ENCODE peak calls at places on chromosomes 1 and 21, in six cellular contexts. X is astrocyte of the spinal cord, E is fibroblast of lung, Q is cardiac fibroblast, D is tibial artery, R is heart left ventricle. U is an unnamed sample.

GRCh38 chr21:21188513-21189188 is 190.4 kb downstream of the NCAM2 start:
- DNase-seq in X (peak; percentile 43), E (no peak), Q (peak; percentile 16), D (no peak), R (no peak), U (no peak)

GRCh38 chr1:47677241-47677940 is 239.5 kb downstream of the FOXD2 start:
- DNase-seq in X (no peak), E (no peak), Q (no peak), D (no peak), R (no peak), U (no peak)

GRCh38 chr21:21067375-21067774 is 69.2 kb downstream of the NCAM2 start:
- DNase-seq in X (no peak), E (no peak), Q (no peak), D (no peak), R (no peak), U (no peak)

GRCh38 chr1:150875197-150876110 is 945 bp downstream of the ARNT start:
- DNase-seq in X (peak; percentile 26), E (peak; percentile 26), Q (peak; percentile 50), D (no peak), R (no peak), U (no peak)

GRCh38 chr1:53518775-53519174 is 59.6 kb downstream of the DMRTB1 start:
- DNase-seq in X (no peak), E (no peak), Q (no peak), D (no peak), R (no peak), U (no peak)

GRCh38 chr1:78619029-78619428 is 1.2 kb upstream of the IFI44L start:
- DNase-seq in X (no peak), E (no peak), Q (no peak), D (no peak), R (no peak), U (no peak)

GRCh38 chr1:232218955-232219865 is 410.7 kb downstream of the SIPA1L2 start:
- DNase-seq in X (no peak), E (no peak), Q (no peak), D (no peak), R (peak; percentile 66), U (no peak)

GRCh38 chr1:116950497-116951174 is 40.9 kb downstream of the PTGFRN start:
- DNase-seq in X (peak; percentile 26), E (no peak), Q (peak; percentile 80), D (no peak), R (no peak), U (no peak)

GRCh38 chr1:155295183-155295941 is 5.9 kb downstream of the PKLR start:
- DNase-seq in X (no peak), E (no peak), Q (no peak), D (no peak), R (no peak), U (no peak)

GRCh38 chr1:3274972-3275371 is 179.5 kb upstream of the ARHGEF16 start:
- DNase-seq in X (no peak), E (no peak), Q (no peak), D (no peak), R (no peak), U (no peak)

GRCh38 chr21:43985690-43986251 is 26.3 kb upstream of the TRAPPC10 start:
- DNase-seq in X (no peak), E (no peak), Q (no peak), D (no peak), R (no peak), U (no peak)

GRCh38 chr1:201692307-201693018 is 136.5 kb upstream of the IPO9 start:
- DNase-seq in X (no peak), E (no peak), Q (no peak), D (no peak), R (no peak), U (no peak)

GRCh38 chr1:22089134-22089571 is 36.6 kb downstream of the CDC42 start:
- DNase-seq in X (no peak), E (no peak), Q (no peak), D (no peak), R (no peak), U (no peak)

GRCh38 chr1:45221716-45222115 is 15.3 kb upstream of the ZSWIM5 start:
- DNase-seq in X (peak; percentile 35), E (no peak), Q (no peak), D (no peak), R (no peak), U (no peak)

GRCh38 chr1:150213170-150214098 is 22.5 kb downstream of the ANP32E start:
- DNase-seq in X (peak; percentile 93), E (peak; percentile 95), Q (peak; percentile 96), D (peak; percentile 97), R (peak; percentile 98), U (peak; percentile 82)

GRCh38 chr1:228478326-228478725 is 8.9 kb upstream of the RNF187 start:
- DNase-seq in X (no peak), E (no peak), Q (no peak), D (no peak), R (no peak), U (no peak)

GRCh38 chr1:29649375-29650040 is 413.2 kb downstream of the PTPRU start:
- DNase-seq in X (no peak), E (no peak), Q (no peak), D (peak; percentile 20), R (no peak), U (no peak)

GRCh38 chr1:155015527-155016230 is 13.1 kb downstream of the ZBTB7B start:
- DNase-seq in X (no peak), E (no peak), Q (no peak), D (no peak), R (no peak), U (no peak)

GRCh38 chr1:100734716-100735115 is 15.2 kb downstream of the VCAM1 start:
- DNase-seq in X (peak; percentile 49), E (peak; percentile 88), Q (peak; percentile 81), D (no peak), R (no peak), U (peak; percentile 37)

GRCh38 chr1:58819719-58820118 is 35.9 kb upstream of the JUN start:
- DNase-seq in X (no peak), E (peak; percentile 19), Q (peak; percentile 14), D (no peak), R (no peak), U (no peak)

GRCh38 chr1:42157667-42158066 is 4.5 kb downstream of the GUCA2B start:
- DNase-seq in X (no peak), E (no peak), Q (no peak), D (no peak), R (no peak), U (no peak)

GRCh38 chr1:58290685-58291372 is 255.7 kb downstream of the OMA1 start:
- DNase-seq in X (peak; percentile 24), E (peak; percentile 21), Q (peak; percentile 16), D (no peak), R (peak; percentile 41), U (no peak)

GRCh38 chr1:14543191-14543849 is 55.2 kb upstream of the KAZN start:
- DNase-seq in X (no peak), E (peak; percentile 62), Q (peak; percentile 81), D (no peak), R (no peak), U (no peak)

GRCh38 chr1:152442291-152442690 is 28.2 kb upstream of the CRNN start:
- DNase-seq in X (no peak), E (no peak), Q (peak; percentile 73), D (no peak), R (peak; percentile 45), U (no peak)

GRCh38 chr1:118949317-118949716 is 38.8 kb downstream of the TBX15 start:
- DNase-seq in X (peak; percentile 39), E (peak; percentile 17), Q (peak; percentile 60), D (peak; percentile 84), R (no peak), U (no peak)

GRCh38 chr1:174701565-174701964 is 253.8 kb downstream of the GPR52 start:
- DNase-seq in X (no peak), E (no peak), Q (no peak), D (no peak), R (no peak), U (no peak)

GRCh38 chr1:109620396-109620817 is 770 bp downstream of the AMPD2 start:
- DNase-seq in X (no peak), E (peak; percentile 55), Q (peak; percentile 76), D (peak; percentile 75), R (no peak), U (no peak)

GRCh38 chr21:34938079-34938764 is 110.9 kb downstream of the RUNX1 start:
- DNase-seq in X (peak; percentile 45), E (no peak), Q (peak; percentile 12), D (no peak), R (no peak), U (no peak)

GRCh38 chr1:76247261-76247852 is 172.8 kb downstream of the ST6GALNAC3 start:
- DNase-seq in X (no peak), E (no peak), Q (no peak), D (no peak), R (no peak), U (no peak)

GRCh38 chr1:117038236-117038635 is 21.9 kb upstream of the TTF2 start:
- DNase-seq in X (no peak), E (no peak), Q (no peak), D (no peak), R (no peak), U (no peak)

GRCh38 chr21:30838536-30838935 is 9.0 kb upstream of the KRTAP7-1 start:
- DNase-seq in X (no peak), E (no peak), Q (no peak), D (no peak), R (no peak), U (no peak)

GRCh38 chr21:30842990-30843389 is 13.4 kb upstream of the KRTAP7-1 start:
- DNase-seq in X (no peak), E (no peak), Q (no peak), D (no peak), R (no peak), U (no peak)

GRCh38 chr21:30839304-30839703 is 9.7 kb upstream of the KRTAP7-1 start:
- DNase-seq in X (no peak), E (no peak), Q (no peak), D (no peak), R (no peak), U (no peak)
- TF ChIP-seq CTCF in X (peak; percentile 19), E (no peak), Q (peak; percentile 27), D (no peak), R (no peak), U (no peak)

DNA sequence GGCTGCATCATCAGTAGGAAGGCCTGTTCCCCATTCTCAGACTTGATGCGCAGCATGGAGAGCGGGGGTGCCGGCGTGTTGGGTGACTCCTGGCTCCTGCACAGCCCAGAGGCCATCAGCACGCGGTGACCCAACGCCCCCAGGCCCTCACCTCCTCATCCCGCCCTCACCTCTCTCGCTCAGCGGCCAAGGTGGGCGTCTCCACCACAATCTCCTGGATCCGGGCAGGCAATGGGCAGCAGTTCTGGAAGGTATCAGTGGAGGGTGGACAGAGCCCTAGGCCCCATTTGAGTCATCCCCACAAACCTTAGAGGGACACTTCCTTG is 2.8 kb downstream of the SH3BGRL3 start:
- DNase-seq in X (no peak), E (no peak), Q (no peak), D (no peak), R (no peak), U (no peak)
- H3K4me3 ChIP-seq in X (no peak overlapping the region), E (no peak overlapping the region), Q (no peak overlapping the region), D (no peak overlapping the region), R (no peak overlapping the region), U (peak overlapping the region; percentile 84)

DNA sequence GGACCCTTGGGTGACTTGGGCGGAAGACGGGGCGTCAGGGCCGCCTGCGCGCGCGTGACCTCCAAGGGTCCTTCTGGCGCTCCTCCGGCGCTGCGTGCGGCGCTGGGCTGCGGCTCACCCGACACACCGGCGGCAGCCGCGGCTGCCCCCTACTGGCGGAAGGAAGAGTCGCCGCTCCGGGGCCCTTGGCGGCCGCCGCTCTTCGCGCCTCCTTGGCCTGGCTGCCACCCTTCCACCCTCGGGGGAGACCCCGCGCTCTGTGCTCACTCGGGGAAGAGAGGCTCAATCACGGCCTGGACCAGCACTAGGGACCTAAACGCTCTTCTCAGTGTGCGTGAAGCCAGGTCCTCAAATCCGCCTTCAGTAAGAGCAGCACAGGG is 89.7 kb downstream of the DMRTA2 start:
- DNase-seq in X (peak; percentile 15), E (peak; percentile 17), Q (peak; percentile 42), D (no peak), R (peak; percentile 69), U (no peak)
- TF ChIP-seq CTCF in X (peak; percentile 60), E (peak; percentile 41), Q (peak; percentile 41), D (peak; percentile 48), R (peak; percentile 59), U (peak; percentile 54)

GRCh38 chr1:43221256-43221778 is 48.5 kb upstream of the TMEM125 start:
- DNase-seq in X (no peak), E (no peak), Q (no peak), D (no peak), R (no peak), U (no peak)
- H3K4me3 ChIP-seq in X (no peak overlapping the region), E (no peak overlapping the region), Q (no peak overlapping the region), D (no peak overlapping the region), R (no peak overlapping the region), U (no peak overlapping the region)